ENCODE peak calls at places on chromosomes 16 and 17, in four cellular contexts. X is GM13976, H is activated T-cell treated with anti-CD3 and anti-CD28 coated beads for 1 hour, S is A549. G is an unnamed sample.

GRCh38 chr16:74700206-74701040 is at the start of gene MLKL:
- DNase-seq in H (peak; percentile 41), X (peak; percentile 69), S (peak; percentile 72), G (peak; percentile 41)

GRCh38 chr17:64385187-64386083 is 5.2 kb downstream of the PECAM1 start:
- DNase-seq in H (no peak), X (no peak), S (peak; percentile 53), G (no peak)

GRCh38 chr17:72122668-72123495 is 2.1 kb downstream of the SOX9 start:
- DNase-seq in H (no peak), S (no peak), X (peak; percentile 76), G (no peak)

GRCh38 chr17:55710829-55711496 is 11.7 kb downstream of the TMEM100 start:
- DNase-seq in H (no peak), S (no peak), X (no peak), G (no peak)

GRCh38 chr16:24834459-24835335 is 11.1 kb upstream of the SLC5A11 start:
- DNase-seq in X (peak; percentile 56), H (no peak), S (peak; percentile 71), G (no peak)

GRCh38 chr17:4719146-4719545 is 8.7 kb downstream of the ARRB2 start:
- DNase-seq in H (no peak), S (no peak), X (no peak), G (no peak)

GRCh38 chr17:66652840-66653507 is 181.9 kb upstream of the CACNG5 start:
- DNase-seq in X (no peak), S (no peak), H (no peak), G (no peak)

GRCh38 chr17:31511176-31511540 is 119.7 kb downstream of the RAB11FIP4 start:
- DNase-seq in H (no peak), S (no peak), X (no peak), G (no peak)

GRCh38 chr16:2704983-2705275 is 15.1 kb downstream of the PRSS27 start:
- DNase-seq in H (no peak), S (no peak), X (no peak), G (no peak)

GRCh38 chr17:56598471-56598870 is 5.0 kb downstream of the NOG start:
- DNase-seq in S (no peak), X (no peak), H (no peak), G (no peak)

GRCh38 chr17:33385133-33385532 is 92.0 kb upstream of the ASIC2 start:
- DNase-seq in X (no peak), H (no peak), S (no peak), G (no peak)

GRCh38 chr16:71526111-71526998 is at the start of gene CHST4:
- DNase-seq in S (peak; percentile 16), X (peak; percentile 38), H (no peak), G (no peak)

GRCh38 chr16:69831212-69832123 is 69.3 kb downstream of the WWP2 start:
- DNase-seq in H (no peak), X (no peak), S (peak; percentile 65), G (no peak)

GRCh38 chr17:59638553-59638952 is 18.9 kb downstream of the CLTC start:
- DNase-seq in H (no peak), S (no peak), X (no peak), G (no peak)

GRCh38 chr17:1177099-1177996 is 2.4 kb downstream of the ABR start:
- DNase-seq in H (no peak), X (no peak), S (no peak), G (no peak)

GRCh38 chr16:28186752-28187151 is 25.0 kb downstream of the XPO6 start:
- DNase-seq in S (no peak), H (no peak), X (no peak), G (no peak)

GRCh38 chr17:67336859-67337258 is 29.5 kb downstream of the PSMD12 start:
- DNase-seq in S (no peak), H (no peak), X (no peak), G (no peak)

GRCh38 chr17:74347646-74348045 is 14.0 kb downstream of the BTBD17 start:
- DNase-seq in X (no peak), S (no peak), H (no peak), G (no peak)

GRCh38 chr16:85532147-85532546 is 81.0 kb upstream of the GSE1 start:
- DNase-seq in S (no peak), H (no peak), X (no peak), G (no peak)

GRCh38 chr17:42760652-42761581 is at the start of gene RAMP2:
- DNase-seq in S (peak; percentile 41), H (no peak), X (peak; percentile 66), G (no peak)

GRCh38 chr17:38578641-38579480 is 26.9 kb downstream of the SRCIN1 start:
- DNase-seq in H (no peak), S (no peak), X (no peak), G (no peak)

GRCh38 chr17:37410357-37410756 is 3.7 kb downstream of the TADA2A start:
- DNase-seq in H (no peak), S (no peak), X (no peak), G (no peak)

GRCh38 chr17:28878981-28879380 is 18.6 kb downstream of the FLOT2 start:
- DNase-seq in H (no peak), S (peak; percentile 90), X (peak; percentile 69), G (no peak)

GRCh38 chr16:57314161-57314785 is 29.8 kb upstream of the PLLP start:
- DNase-seq in X (peak; percentile 44), S (no peak), H (no peak), G (no peak)

GRCh38 chr17:28335959-28336871 is 654 bp downstream of the TNFAIP1 start:
- DNase-seq in S (peak; percentile 77), X (no peak), H (no peak), G (no peak)

GRCh38 chr17:18955009-18955408 is 3.0 kb downstream of the SLC5A10 start:
- DNase-seq in H (no peak), S (no peak), X (no peak), G (no peak)

GRCh38 chr17:77450742-77451270 is 310.0 kb downstream of the SEC14L1 start:
- DNase-seq in X (no peak), S (no peak), H (no peak), G (no peak)

GRCh38 chr16:74291577-74292208 is 4.9 kb upstream of the PSMD7 start:
- DNase-seq in S (no peak), X (no peak), H (no peak), G (no peak)

GRCh38 chr17:69450857-69451410 is 36.4 kb downstream of the MAP2K6 start:
- DNase-seq in S (no peak), H (no peak), X (no peak), G (no peak)

GRCh38 chr16:3726021-3726687 is 8.8 kb upstream of the TRAP1 start:
- DNase-seq in X (no peak), H (no peak), S (no peak), G (no peak)

GRCh38 chr17:42181851-42182207 is 887 bp upstream of the KCNH4 start:
- DNase-seq in S (no peak), X (no peak), H (no peak), G (no peak)

GRCh38 chr16:87780385-87780989 is 14.7 kb upstream of the KLHDC4 start:
- DNase-seq in H (peak; percentile 17), X (peak; percentile 69), S (no peak), G (peak; percentile 13)

GRCh38 chr17:44555056-44555455 is 2.2 kb upstream of the FZD2 start:
- DNase-seq in S (no peak), X (no peak), H (no peak), G (no peak)

GRCh38 chr17:41004397-41004796 is 4.5 kb downstream of the KRTAP3-1 start:
- DNase-seq in X (no peak), S (no peak), H (no peak), G (no peak)

GRCh38 chr16:23052908-23053580 is 96.2 kb downstream of the USP31 start:
- DNase-seq in S (no peak), H (no peak), X (no peak), G (no peak)

GRCh38 chr17:511001-511690 is 158.5 kb upstream of the RPH3AL start:
- DNase-seq in H (no peak), X (no peak), S (no peak), G (no peak)

GRCh38 chr16:63628812-63629211 is 1493.1 kb downstream of the CDH11 start:
- DNase-seq in S (no peak), X (no peak), H (no peak), G (no peak)

GRCh38 chr17:31327534-31328526 is 6.4 kb upstream of the EVI2A start:
- DNase-seq in X (no peak), H (no peak), S (peak; percentile 19), G (no peak)